ENCODE peak calls at places on chromosomes 3 and 15, in eight cellular contexts. V, J, H, I, X, T, Z and C are unnamed samples.

GRCh38 chr3:88033806-88034205 is 25.0 kb downstream of the CGGBP1 start:
- DNase-seq in X (no peak), I (no peak), V (no peak), J (no peak), T (no peak), Z (no peak), H (no peak), C (no peak)

GRCh38 chr15:96736384-96736783 is 405.9 kb downstream of the NR2F2 start:
- DNase-seq in Z (no peak), J (no peak), I (no peak), H (no peak), X (no peak), V (no peak), T (no peak), C (no peak)

GRCh38 chr15:54462511-54462913 is 484.3 kb downstream of the UNC13C start:
- DNase-seq in V (no peak), T (no peak), X (no peak), J (no peak), Z (no peak), I (no peak), H (no peak), C (peak)

GRCh38 chr15:76180321-76180720 is 120.5 kb downstream of the TMEM266 start:
- DNase-seq in J (no peak), V (no peak), H (no peak), Z (no peak), X (no peak), I (no peak), T (no peak), C (peak)

GRCh38 chr15:80945605-80946004 is 44.0 kb downstream of the MESD start:
- DNase-seq in I (no peak), V (no peak), X (no peak), J (peak), T (no peak), H (no peak), Z (no peak), C (no peak)

GRCh38 chr3:54349231-54349647 is 226.9 kb downstream of the CACNA2D3 start:
- DNase-seq in V (no peak), H (peak), X (no peak), I (no peak), J (no peak), T (no peak), Z (no peak), C (no peak)

GRCh38 chr3:29141912-29142262 is 139.0 kb upstream of the RBMS3 start:
- DNase-seq in X (no peak), I (no peak), T (no peak), V (no peak), J (no peak), Z (no peak), H (no peak), C (no peak)

GRCh38 chr15:38215707-38216106 is 36.9 kb upstream of the SPRED1 start:
- DNase-seq in H (no peak), T (no peak), V (no peak), X (no peak), J (no peak), I (no peak), Z (no peak), C (no peak)

GRCh38 chr15:80929225-80929624 is 60.4 kb downstream of the MESD start:
- DNase-seq in V (peak), H (no peak), I (no peak), T (no peak), X (no peak), Z (no peak), J (no peak), C (no peak)

GRCh38 chr3:75048650-75049049 is 434.2 kb upstream of the CNTN3 start:
- DNase-seq in Z (no peak), X (no peak), H (no peak), T (no peak), J (no peak), V (no peak), I (no peak), C (no peak)

GRCh38 chr3:163384383-163384782 is 1693.9 kb downstream of the SI start:
- DNase-seq in J (no peak), T (no peak), I (peak), H (no peak), V (no peak), X (no peak), Z (no peak), C (no peak)

GRCh38 chr15:77144028-77144427 is 73.1 kb upstream of the TSPAN3 start:
- DNase-seq in X (no peak), V (peak), J (no peak), Z (no peak), T (no peak), I (no peak), H (no peak), C (no peak)

GRCh38 chr3:127545711-127546457 is 44.6 kb downstream of the TPRA1 start:
- DNase-seq in H (no peak), V (no peak), I (no peak), J (no peak), T (no peak), X (no peak), Z (no peak), C (no peak)

GRCh38 chr15:101320501-101321052 is 25.5 kb upstream of the SNRPA1 start:
- DNase-seq in V (peak), I (peak), Z (peak), J (no peak), X (peak), H (peak), T (peak), C (peak)

GRCh38 chr3:27311400-27311799 is 57.8 kb downstream of the NEK10 start:
- DNase-seq in T (no peak), I (peak), X (no peak), Z (no peak), H (peak), J (no peak), V (peak), C (no peak)

GRCh38 chr3:174102274-174102673 is 704.7 kb downstream of the NLGN1 start:
- DNase-seq in J (no peak), H (no peak), V (no peak), X (no peak), Z (no peak), I (no peak), T (no peak), C (no peak)

GRCh38 chr15:68498076-68498475 is 66.1 kb upstream of the ITGA11 start:
- DNase-seq in X (no peak), I (no peak), V (no peak), J (no peak), Z (no peak), T (no peak), H (no peak), C (no peak)

GRCh38 chr3:73508330-73508954 is 116.3 kb downstream of the PDZRN3 start:
- DNase-seq in J (peak), I (peak), X (peak), V (peak), T (peak), Z (peak), H (peak), C (no peak)

GRCh38 chr3:195766671-195767070 is 45.1 kb downstream of the MUC4 start:
- DNase-seq in H (no peak), J (no peak), I (no peak), X (no peak), V (no peak), T (no peak), Z (no peak), C (no peak)

GRCh38 chr3:17320266-17320665 is 422.2 kb downstream of the TBC1D5 start:
- DNase-seq in T (no peak), V (peak), J (no peak), H (no peak), Z (no peak), I (no peak), X (no peak), C (no peak)

GRCh38 chr3:120622457-120622856 is 26.3 kb downstream of the NDUFB4 start:
- DNase-seq in H (no peak), Z (no peak), J (no peak), I (no peak), T (no peak), X (no peak), V (no peak), C (no peak)

GRCh38 chr3:146375214-146375613 is 94.1 kb downstream of the PLSCR2 start:
- DNase-seq in V (peak), T (no peak), I (no peak), X (no peak), H (no peak), Z (no peak), J (no peak), C (no peak)

GRCh38 chr15:48644827-48645557 is 517 bp downstream of the FBN1 start:
- DNase-seq in J (no peak), V (peak), H (peak), T (no peak), I (peak), X (no peak), Z (peak), C (peak)

GRCh38 chr3:165383381-165383780 is 187.2 kb upstream of the SLITRK3 start:
- DNase-seq in J (no peak), V (no peak), Z (no peak), T (no peak), I (no peak), H (no peak), X (no peak), C (no peak)

DNA sequence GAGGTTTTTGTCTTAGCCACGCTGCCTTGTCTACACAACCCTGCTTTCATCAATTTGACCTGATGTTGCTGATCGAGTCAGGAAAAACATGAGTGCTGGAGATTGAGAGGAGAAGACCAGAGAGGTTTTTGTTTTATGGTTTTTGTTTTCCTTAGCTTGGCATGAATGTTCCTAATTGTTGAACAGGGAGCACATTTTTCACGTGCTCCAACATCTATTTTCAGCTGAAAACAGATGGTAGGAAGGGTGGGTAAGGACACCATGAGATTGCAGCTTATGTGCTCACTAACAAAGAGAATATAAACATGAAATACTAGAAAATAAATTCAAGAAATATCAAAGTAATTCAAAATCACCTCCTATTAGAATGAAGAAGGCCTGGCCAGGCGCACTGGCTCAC is 79.9 kb upstream of the LMCD1 start:
- DNase-seq in V (no peak), T (no peak), Z (no peak), J (no peak), X (no peak), H (no peak), I (no peak), C (no peak)
- H3K4me3 ChIP-seq in V (no peak), T (no peak), Z (no peak), J (no peak), X (no peak), H (no peak), I (no peak), C (no peak)

DNA sequence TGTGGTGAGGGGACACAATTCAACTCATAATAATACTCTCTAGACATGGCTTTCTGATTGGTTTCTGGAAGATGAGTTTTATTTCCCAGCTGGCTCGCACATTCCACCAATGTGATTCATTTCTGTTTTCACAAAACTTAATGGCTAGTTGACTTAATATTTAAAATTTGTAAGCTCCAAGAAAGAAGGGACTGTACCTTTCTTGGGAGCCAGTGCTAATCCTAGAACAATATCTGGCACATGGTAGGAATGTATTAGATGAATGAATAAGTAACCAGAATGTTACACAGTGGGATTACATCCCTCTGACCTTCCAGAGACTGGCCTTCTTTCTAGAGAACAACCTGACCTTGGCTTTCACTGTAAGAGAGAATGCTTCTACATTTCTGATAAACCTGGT is 262.8 kb downstream of the RORA start:
- DNase-seq in X (no peak), V (peak), J (no peak), H (no peak), Z (no peak), I (no peak), T (no peak), C (no peak)
- H3K27ac ChIP-seq in X (no peak), V (peak), J (no peak), H (no peak), Z (no peak), I (no peak), T (no peak), C (no peak)

DNA sequence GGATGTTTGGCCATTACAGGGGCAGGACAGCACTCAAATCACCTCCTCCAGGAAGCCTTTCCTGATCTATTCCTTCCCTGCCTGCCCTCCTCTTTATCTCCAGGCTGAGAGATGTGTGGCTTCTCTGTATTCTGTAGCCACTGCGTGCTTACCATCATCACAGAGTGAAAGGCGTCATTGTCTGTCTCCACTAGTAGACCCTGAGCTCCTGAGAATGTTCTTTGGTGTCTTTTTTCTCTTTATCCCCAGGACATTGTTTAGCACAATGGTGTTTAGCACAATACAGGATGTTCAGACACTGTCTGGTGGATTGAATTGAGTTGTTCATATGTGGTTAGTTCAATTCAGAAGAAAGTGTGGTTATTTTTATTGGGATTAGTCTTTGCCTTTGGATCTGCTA is 26.2 kb upstream of the LARS2 start:
- DNase-seq in Z (no peak), H (no peak), V (no peak), I (no peak), X (no peak), T (no peak), J (no peak), C (no peak)
- H3K4me3 ChIP-seq in Z (no peak), H (no peak), V (no peak), I (no peak), X (no peak), T (no peak), J (no peak), C (no peak)

DNA sequence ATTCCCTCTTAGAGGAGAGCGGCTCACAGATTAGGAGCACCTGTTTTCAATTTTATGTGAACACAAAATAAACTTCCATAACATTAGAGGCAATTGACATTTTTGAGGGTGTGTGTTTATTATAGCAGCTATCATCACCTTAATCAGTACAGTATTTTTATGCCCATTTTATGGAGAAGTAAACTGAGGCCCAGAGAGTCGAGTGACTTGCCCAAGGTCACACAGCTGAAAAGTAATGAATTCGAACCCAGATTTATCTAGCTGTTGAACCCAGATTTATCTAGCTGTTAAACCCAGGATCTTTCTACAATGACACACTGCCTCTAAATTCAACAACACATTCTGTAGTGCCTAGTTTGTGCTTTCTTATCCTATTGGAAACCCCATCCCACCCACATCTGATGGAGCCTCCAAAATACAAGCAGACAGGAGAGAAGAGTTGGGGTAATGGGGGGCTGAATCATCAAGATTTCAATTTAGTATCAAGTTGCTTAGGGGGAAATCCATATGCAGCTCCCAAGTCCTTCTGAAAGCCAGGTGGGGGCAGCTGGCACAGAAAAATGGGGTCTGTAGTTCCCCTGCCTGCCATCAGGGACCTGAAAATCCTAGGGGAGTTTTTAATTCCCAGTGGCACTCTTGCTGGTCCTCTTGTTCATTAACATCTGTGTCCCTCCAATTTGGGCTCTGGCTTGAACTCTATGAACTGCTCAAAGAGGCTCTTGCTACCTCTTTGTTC is 50.4 kb upstream of the TRA2B start:
- DNase-seq in V (peak), J (no peak), X (no peak), I (peak), Z (no peak), T (no peak), H (peak), C (no peak)
- H3K27ac ChIP-seq in V (no peak), J (no peak), X (no peak), I (no peak), Z (no peak), T (no peak), H (no peak), C (no peak)

GRCh38 chr3:46880884-46881818 is 3.6 kb downstream of the PTH1R start:
- DNase-seq in V (no peak), H (peak), J (no peak), X (no peak), T (no peak), Z (no peak), I (no peak), C (no peak)
- H3K4me3 ChIP-seq in V (peak), H (peak), J (no peak), X (peak), T (no peak), Z (peak), I (peak), C (peak)

GRCh38 chr3:98769436-98769835 is 6.3 kb downstream of the ST3GAL6 start:
- DNase-seq in H (no peak), V (no peak), T (no peak), I (no peak), Z (no peak), X (no peak), J (no peak), C (no peak)
- H3K27ac ChIP-seq in H (no peak), V (no peak), T (no peak), I (no peak), Z (no peak), X (no peak), J (no peak), C (no peak)

DNA sequence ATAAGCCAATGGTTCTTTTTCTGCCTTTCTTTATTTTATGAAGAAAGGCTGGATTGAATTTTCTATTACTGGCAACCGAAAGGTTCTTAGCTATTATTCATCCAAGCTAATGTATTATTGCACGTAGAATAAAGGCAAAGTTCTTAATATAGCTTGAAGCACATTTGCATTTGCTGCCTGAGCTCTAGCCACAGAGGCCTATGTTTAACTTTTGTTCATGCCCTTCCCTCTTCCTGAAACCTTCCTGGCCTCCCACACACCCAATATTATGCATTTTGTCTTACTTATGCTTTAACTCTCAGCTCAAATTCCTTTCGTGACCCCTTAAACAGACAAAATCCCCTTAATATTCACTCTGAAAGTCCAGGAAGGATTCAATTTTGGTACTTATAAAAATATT is 71.0 kb upstream of the ZNF280D start:
- DNase-seq in I (peak), H (no peak), X (no peak), J (peak), Z (no peak), T (no peak), V (no peak), C (no peak)
- H3K4me3 ChIP-seq in I (no peak), H (no peak), X (no peak), J (peak), Z (no peak), T (no peak), V (no peak), C (no peak)

GRCh38 chr3:129016366-129016724 is 15.2 kb downstream of the EFCC1 start:
- DNase-seq in Z (no peak), J (peak), I (no peak), X (no peak), T (peak), H (no peak), V (no peak), C (no peak)

GRCh38 chr3:129018751-129019150 is 17.6 kb downstream of the EFCC1 start:
- DNase-seq in H (no peak), J (no peak), Z (no peak), I (no peak), T (no peak), X (no peak), V (no peak), C (no peak)

GRCh38 chr3:129018271-129018670 is 17.2 kb downstream of the EFCC1 start:
- DNase-seq in V (no peak), J (no peak), H (no peak), T (no peak), X (no peak), I (no peak), Z (no peak), C (no peak)

GRCh38 chr3:129016725-129017530 is 15.8 kb downstream of the EFCC1 start:
- DNase-seq in T (no peak), V (no peak), X (no peak), J (peak), Z (no peak), H (no peak), I (no peak), C (peak)

DNA sequence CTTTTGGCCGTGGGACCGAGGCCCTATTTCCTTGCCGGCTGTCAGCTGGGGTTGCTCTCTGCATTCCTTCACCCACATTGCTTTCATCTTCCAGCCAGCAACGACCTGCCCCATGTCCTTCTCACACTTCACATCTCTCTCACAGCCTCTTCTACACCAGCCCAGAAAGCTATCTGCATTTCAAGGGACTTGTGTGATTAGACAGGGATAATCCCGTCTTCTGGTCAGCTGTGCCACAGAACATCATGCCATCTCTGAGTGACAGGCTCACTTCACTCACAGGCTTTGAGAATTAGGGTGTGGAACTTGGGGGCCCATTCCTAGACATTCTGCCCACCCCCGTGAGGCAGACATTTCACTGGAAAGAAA is 16.4 kb downstream of the EFCC1 start:
- DNase-seq in X (no peak), V (no peak), I (no peak), H (no peak), Z (no peak), J (no peak), T (no peak), C (no peak)
- H3K27ac ChIP-seq in X (no peak), V (no peak), I (no peak), H (no peak), Z (no peak), J (peak), T (peak), C (peak)

GRCh38 chr3:111547645-111548044 is 5.6 kb downstream of the CD96 start:
- DNase-seq in Z (no peak), X (no peak), H (no peak), J (peak), V (no peak), T (peak), I (no peak), C (no peak)

GRCh38 chr3:111548060-111548459 is 6.1 kb downstream of the CD96 start:
- DNase-seq in I (no peak), T (no peak), J (no peak), Z (no peak), X (no peak), H (no peak), V (peak), C (no peak)

GRCh38 chr3:111545349-111545748 is 3.4 kb downstream of the CD96 start:
- DNase-seq in X (no peak), T (no peak), Z (no peak), J (no peak), H (no peak), V (no peak), I (no peak), C (no peak)

GRCh38 chr3:111548756-111549155 is 6.8 kb downstream of the CD96 start:
- DNase-seq in I (no peak), Z (no peak), V (no peak), J (no peak), X (no peak), T (no peak), H (no peak), C (no peak)
- H3K4me3 ChIP-seq in I (no peak), Z (no peak), V (no peak), J (no peak), X (no peak), T (peak), H (no peak), C (no peak)